ENCODE peak calls at places on chromosomes 6 and 20, in six cellular contexts. One of them, this sample, is unnamed.

GRCh38 chr6:93021235-93021909 is 398.0 kb downstream of the EPHA7 start:
- DNase-seq in activated CD4-positive, CD25-positive, alpha-beta regulatory T cell treated with anti-CD3 and anti-CD28 coated beads, Interleukin-2, amount 50 U/mL, for 72 hours: no peak
- DNase-seq in HuH-7: no peak
- DNase-seq in left lobe of liver: no peak
- DNase-seq in A549: no peak
- DNase-seq in transverse colon: no peak
- DNase-seq in this sample: no peak

GRCh38 chr6:3341467-3341866 is 82.7 kb downstream of the PSMG4 start:
- DNase-seq in activated CD4-positive, CD25-positive, alpha-beta regulatory T cell treated with anti-CD3 and anti-CD28 coated beads, Interleukin-2, amount 50 U/mL, for 72 hours: no peak
- DNase-seq in HuH-7: no peak
- DNase-seq in left lobe of liver: no peak
- DNase-seq in A549: no peak
- DNase-seq in transverse colon: no peak
- DNase-seq in this sample: no peak

GRCh38 chr6:33570806-33571636 is 9.1 kb downstream of the BAK1 start:
- DNase-seq in activated CD4-positive, CD25-positive, alpha-beta regulatory T cell treated with anti-CD3 and anti-CD28 coated beads, Interleukin-2, amount 50 U/mL, for 72 hours: peak
- DNase-seq in HuH-7: peak
- DNase-seq in left lobe of liver: peak
- DNase-seq in A549: peak
- DNase-seq in transverse colon: peak
- DNase-seq in this sample: peak

GRCh38 chr6:155248021-155249001 is 15.5 kb upstream of the CLDN20 start:
- DNase-seq in activated CD4-positive, CD25-positive, alpha-beta regulatory T cell treated with anti-CD3 and anti-CD28 coated beads, Interleukin-2, amount 50 U/mL, for 72 hours: no peak
- DNase-seq in HuH-7: peak
- DNase-seq in left lobe of liver: no peak
- DNase-seq in A549: peak
- DNase-seq in transverse colon: peak
- DNase-seq in this sample: peak

GRCh38 chr20:40540163-40540562 is 148.9 kb downstream of the MAFB start:
- DNase-seq in activated CD4-positive, CD25-positive, alpha-beta regulatory T cell treated with anti-CD3 and anti-CD28 coated beads, Interleukin-2, amount 50 U/mL, for 72 hours: no peak
- DNase-seq in HuH-7: no peak
- DNase-seq in left lobe of liver: no peak
- DNase-seq in A549: no peak
- DNase-seq in transverse colon: no peak
- DNase-seq in this sample: no peak

GRCh38 chr6:40586369-40586768 is 795 bp downstream of the LRFN2 start:
- DNase-seq in activated CD4-positive, CD25-positive, alpha-beta regulatory T cell treated with anti-CD3 and anti-CD28 coated beads, Interleukin-2, amount 50 U/mL, for 72 hours: no peak
- DNase-seq in HuH-7: no peak
- DNase-seq in left lobe of liver: no peak
- DNase-seq in A549: no peak
- DNase-seq in transverse colon: no peak
- DNase-seq in this sample: no peak

GRCh38 chr6:93721386-93722048 is 302.2 kb upstream of the EPHA7 start:
- DNase-seq in activated CD4-positive, CD25-positive, alpha-beta regulatory T cell treated with anti-CD3 and anti-CD28 coated beads, Interleukin-2, amount 50 U/mL, for 72 hours: no peak
- DNase-seq in HuH-7: peak
- DNase-seq in left lobe of liver: no peak
- DNase-seq in A549: peak
- DNase-seq in transverse colon: no peak
- DNase-seq in this sample: peak

GRCh38 chr20:25336561-25337422 is 53.8 kb downstream of the ABHD12 start:
- DNase-seq in activated CD4-positive, CD25-positive, alpha-beta regulatory T cell treated with anti-CD3 and anti-CD28 coated beads, Interleukin-2, amount 50 U/mL, for 72 hours: no peak
- DNase-seq in HuH-7: peak
- DNase-seq in left lobe of liver: peak
- DNase-seq in A549: peak
- DNase-seq in transverse colon: no peak
- DNase-seq in this sample: no peak

GRCh38 chr6:168725821-168726220 is 284.8 kb downstream of the SMOC2 start:
- DNase-seq in activated CD4-positive, CD25-positive, alpha-beta regulatory T cell treated with anti-CD3 and anti-CD28 coated beads, Interleukin-2, amount 50 U/mL, for 72 hours: no peak
- DNase-seq in HuH-7: no peak
- DNase-seq in left lobe of liver: no peak
- DNase-seq in A549: no peak
- DNase-seq in transverse colon: no peak
- DNase-seq in this sample: no peak

GRCh38 chr20:34581341-34582189 is 23.0 kb downstream of the MAP1LC3A start:
- DNase-seq in activated CD4-positive, CD25-positive, alpha-beta regulatory T cell treated with anti-CD3 and anti-CD28 coated beads, Interleukin-2, amount 50 U/mL, for 72 hours: peak
- DNase-seq in HuH-7: no peak
- DNase-seq in left lobe of liver: peak
- DNase-seq in A549: no peak
- DNase-seq in transverse colon: no peak
- DNase-seq in this sample: no peak

GRCh38 chr20:53303361-53303760 is 290.3 kb downstream of the ZNF217 start:
- DNase-seq in activated CD4-positive, CD25-positive, alpha-beta regulatory T cell treated with anti-CD3 and anti-CD28 coated beads, Interleukin-2, amount 50 U/mL, for 72 hours: no peak
- DNase-seq in HuH-7: no peak
- DNase-seq in left lobe of liver: no peak
- DNase-seq in A549: no peak
- DNase-seq in transverse colon: no peak
- DNase-seq in this sample: no peak

GRCh38 chr6:157625764-157626163 is 197.3 kb upstream of the SNX9 start:
- DNase-seq in activated CD4-positive, CD25-positive, alpha-beta regulatory T cell treated with anti-CD3 and anti-CD28 coated beads, Interleukin-2, amount 50 U/mL, for 72 hours: no peak
- DNase-seq in HuH-7: no peak
- DNase-seq in left lobe of liver: no peak
- DNase-seq in A549: no peak
- DNase-seq in transverse colon: no peak
- DNase-seq in this sample: no peak

GRCh38 chr6:28489366-28490190 is 26.0 kb downstream of the GPX6 start:
- DNase-seq in activated CD4-positive, CD25-positive, alpha-beta regulatory T cell treated with anti-CD3 and anti-CD28 coated beads, Interleukin-2, amount 50 U/mL, for 72 hours: peak
- DNase-seq in HuH-7: peak
- DNase-seq in left lobe of liver: no peak
- DNase-seq in A549: peak
- DNase-seq in transverse colon: peak
- DNase-seq in this sample: no peak

GRCh38 chr6:165729307-165729936 is 66.4 kb upstream of the PDE10A start:
- DNase-seq in activated CD4-positive, CD25-positive, alpha-beta regulatory T cell treated with anti-CD3 and anti-CD28 coated beads, Interleukin-2, amount 50 U/mL, for 72 hours: no peak
- DNase-seq in HuH-7: peak
- DNase-seq in left lobe of liver: peak
- DNase-seq in A549: peak
- DNase-seq in transverse colon: peak
- DNase-seq in this sample: peak

GRCh38 chr20:8385247-8385646 is 253.2 kb downstream of the PLCB1 start:
- DNase-seq in activated CD4-positive, CD25-positive, alpha-beta regulatory T cell treated with anti-CD3 and anti-CD28 coated beads, Interleukin-2, amount 50 U/mL, for 72 hours: no peak
- DNase-seq in HuH-7: no peak
- DNase-seq in left lobe of liver: no peak
- DNase-seq in A549: no peak
- DNase-seq in transverse colon: no peak
- DNase-seq in this sample: no peak

GRCh38 chr6:147716434-147716833 is 207.9 kb downstream of the SAMD5 start:
- DNase-seq in activated CD4-positive, CD25-positive, alpha-beta regulatory T cell treated with anti-CD3 and anti-CD28 coated beads, Interleukin-2, amount 50 U/mL, for 72 hours: no peak
- DNase-seq in HuH-7: no peak
- DNase-seq in left lobe of liver: no peak
- DNase-seq in A549: no peak
- DNase-seq in transverse colon: no peak
- DNase-seq in this sample: no peak

GRCh38 chr6:31765910-31766794 is 3.7 kb downstream of the SAPCD1 start:
- DNase-seq in activated CD4-positive, CD25-positive, alpha-beta regulatory T cell treated with anti-CD3 and anti-CD28 coated beads, Interleukin-2, amount 50 U/mL, for 72 hours: no peak
- DNase-seq in HuH-7: no peak
- DNase-seq in left lobe of liver: no peak
- DNase-seq in A549: no peak
- DNase-seq in transverse colon: no peak
- DNase-seq in this sample: peak

GRCh38 chr6:157985378-157986155 is 3.9 kb downstream of the SYNJ2 start:
- DNase-seq in activated CD4-positive, CD25-positive, alpha-beta regulatory T cell treated with anti-CD3 and anti-CD28 coated beads, Interleukin-2, amount 50 U/mL, for 72 hours: no peak
- DNase-seq in HuH-7: peak
- DNase-seq in left lobe of liver: no peak
- DNase-seq in A549: no peak
- DNase-seq in transverse colon: no peak
- DNase-seq in this sample: peak

GRCh38 chr20:62972270-62973032 is 19.9 kb downstream of the SLC17A9 start:
- DNase-seq in activated CD4-positive, CD25-positive, alpha-beta regulatory T cell treated with anti-CD3 and anti-CD28 coated beads, Interleukin-2, amount 50 U/mL, for 72 hours: peak
- DNase-seq in HuH-7: peak
- DNase-seq in left lobe of liver: peak
- DNase-seq in A549: peak
- DNase-seq in transverse colon: peak
- DNase-seq in this sample: peak

GRCh38 chr20:13288357-13288756 is 67.3 kb downstream of the ISM1 start:
- DNase-seq in activated CD4-positive, CD25-positive, alpha-beta regulatory T cell treated with anti-CD3 and anti-CD28 coated beads, Interleukin-2, amount 50 U/mL, for 72 hours: no peak
- DNase-seq in HuH-7: no peak
- DNase-seq in left lobe of liver: peak
- DNase-seq in A549: no peak
- DNase-seq in transverse colon: no peak
- DNase-seq in this sample: no peak

GRCh38 chr6:2914318-2914660 is 11.2 kb upstream of the SERPINB9 start:
- DNase-seq in activated CD4-positive, CD25-positive, alpha-beta regulatory T cell treated with anti-CD3 and anti-CD28 coated beads, Interleukin-2, amount 50 U/mL, for 72 hours: no peak
- DNase-seq in HuH-7: no peak
- DNase-seq in left lobe of liver: peak
- DNase-seq in A549: no peak
- DNase-seq in transverse colon: peak
- DNase-seq in this sample: peak

GRCh38 chr20:63767456-63767855 is 27.9 kb downstream of the SLC2A4RG start:
- DNase-seq in activated CD4-positive, CD25-positive, alpha-beta regulatory T cell treated with anti-CD3 and anti-CD28 coated beads, Interleukin-2, amount 50 U/mL, for 72 hours: no peak
- DNase-seq in HuH-7: no peak
- DNase-seq in left lobe of liver: no peak
- DNase-seq in A549: no peak
- DNase-seq in transverse colon: peak
- DNase-seq in this sample: no peak

GRCh38 chr6:11824986-11825385 is 46.4 kb upstream of the ADTRP start:
- DNase-seq in activated CD4-positive, CD25-positive, alpha-beta regulatory T cell treated with anti-CD3 and anti-CD28 coated beads, Interleukin-2, amount 50 U/mL, for 72 hours: no peak
- DNase-seq in HuH-7: no peak
- DNase-seq in left lobe of liver: no peak
- DNase-seq in A549: no peak
- DNase-seq in transverse colon: no peak
- DNase-seq in this sample: no peak

GRCh38 chr20:19903168-19903676 is 113.9 kb upstream of the NAA20 start:
- DNase-seq in activated CD4-positive, CD25-positive, alpha-beta regulatory T cell treated with anti-CD3 and anti-CD28 coated beads, Interleukin-2, amount 50 U/mL, for 72 hours: no peak
- DNase-seq in HuH-7: peak
- DNase-seq in left lobe of liver: no peak
- DNase-seq in A549: peak
- DNase-seq in transverse colon: peak
- DNase-seq in this sample: no peak

GRCh38 chr6:155038104-155038503 is 43.0 kb downstream of the TIAM2 start:
- DNase-seq in activated CD4-positive, CD25-positive, alpha-beta regulatory T cell treated with anti-CD3 and anti-CD28 coated beads, Interleukin-2, amount 50 U/mL, for 72 hours: no peak
- DNase-seq in HuH-7: no peak
- DNase-seq in left lobe of liver: no peak
- DNase-seq in A549: no peak
- DNase-seq in transverse colon: no peak
- DNase-seq in this sample: no peak

GRCh38 chr6:159761135-159761872 is 541 bp upstream of the ACAT2 start:
- DNase-seq in activated CD4-positive, CD25-positive, alpha-beta regulatory T cell treated with anti-CD3 and anti-CD28 coated beads, Interleukin-2, amount 50 U/mL, for 72 hours: no peak
- DNase-seq in HuH-7: peak
- DNase-seq in left lobe of liver: peak
- DNase-seq in A549: no peak
- DNase-seq in transverse colon: peak
- DNase-seq in this sample: peak

GRCh38 chr6:30891816-30892553 is 7.7 kb downstream of the DDR1 start:
- DNase-seq in activated CD4-positive, CD25-positive, alpha-beta regulatory T cell treated with anti-CD3 and anti-CD28 coated beads, Interleukin-2, amount 50 U/mL, for 72 hours: no peak
- DNase-seq in HuH-7: no peak
- DNase-seq in left lobe of liver: no peak
- DNase-seq in A549: no peak
- DNase-seq in transverse colon: no peak
- DNase-seq in this sample: no peak